ENCODE peak calls at places on chromosomes 3 and 15, in four cellular contexts. One of them, this sample, is unnamed.

GRCh38 chr3:11379238-11379823 is 107.1 kb downstream of the ATG7 start:
- DNase-seq in K562: peak; percentile 19
- DNase-seq in GM12878: peak; percentile 13
- DNase-seq in HepG2: peak; percentile 24
- DNase-seq in this sample: peak; percentile 30

GRCh38 chr3:70358978-70359580 is 46.6 kb upstream of the MDFIC2 start:
- DNase-seq in K562: peak; percentile 4
- DNase-seq in GM12878: no peak
- DNase-seq in HepG2: peak; percentile 2
- DNase-seq in this sample: peak; percentile 16

GRCh38 chr3:132064114-132064513 is 29.3 kb upstream of the CPNE4 start:
- DNase-seq in K562: no peak
- DNase-seq in GM12878: no peak
- DNase-seq in HepG2: no peak
- DNase-seq in this sample: no peak

GRCh38 chr3:126886217-126886616 is 96.7 kb upstream of the PLXNA1 start:
- DNase-seq in K562: peak; percentile 28
- DNase-seq in GM12878: no peak
- DNase-seq in HepG2: no peak
- DNase-seq in this sample: no peak

GRCh38 chr3:193418576-193419373 is 40.2 kb upstream of the ATP13A5 start:
- DNase-seq in K562: no peak
- DNase-seq in GM12878: no peak
- DNase-seq in HepG2: peak; percentile 3
- DNase-seq in this sample: no peak

GRCh38 chr15:59792359-59792758 is 103.2 kb upstream of the BNIP2 start:
- DNase-seq in K562: no peak
- DNase-seq in GM12878: no peak
- DNase-seq in HepG2: no peak
- DNase-seq in this sample: no peak

GRCh38 chr3:195762611-195763247 is 42.0 kb downstream of the MUC20 start:
- DNase-seq in K562: no peak
- DNase-seq in GM12878: no peak
- DNase-seq in HepG2: no peak
- DNase-seq in this sample: no peak

GRCh38 chr15:70933411-70933810 is 40.8 kb downstream of the LRRC49 start:
- DNase-seq in K562: no peak
- DNase-seq in GM12878: no peak
- DNase-seq in HepG2: no peak
- DNase-seq in this sample: no peak

GRCh38 chr3:129890125-129890524 is 3.4 kb downstream of the TMCC1 start:
- DNase-seq in K562: no peak
- DNase-seq in GM12878: peak; percentile 15
- DNase-seq in HepG2: peak; percentile 64
- DNase-seq in this sample: no peak

GRCh38 chr3:146912233-146913015 is 307.3 kb upstream of the PLSCR5 start:
- DNase-seq in K562: no peak
- DNase-seq in GM12878: no peak
- DNase-seq in HepG2: no peak
- DNase-seq in this sample: no peak

GRCh38 chr3:123791417-123791816 is 92.7 kb downstream of the MYLK start:
- DNase-seq in K562: no peak
- DNase-seq in GM12878: no peak
- DNase-seq in HepG2: no peak
- DNase-seq in this sample: no peak

GRCh38 chr3:145623349-145623748 is 537.6 kb downstream of the PLOD2 start:
- DNase-seq in K562: no peak
- DNase-seq in GM12878: no peak
- DNase-seq in HepG2: no peak
- DNase-seq in this sample: no peak

GRCh38 chr15:68578175-68578959 is 426 bp upstream of the CORO2B start:
- DNase-seq in K562: no peak
- DNase-seq in GM12878: no peak
- DNase-seq in HepG2: no peak
- DNase-seq in this sample: peak; percentile 48

GRCh38 chr3:184259878-184260570 is 1.3 kb downstream of the CAMK2N2 start:
- DNase-seq in K562: peak; percentile 85
- DNase-seq in GM12878: no peak
- DNase-seq in HepG2: no peak
- DNase-seq in this sample: peak; percentile 58

GRCh38 chr15:82835391-82835917 is 26.0 kb downstream of the WHAMM start:
- DNase-seq in K562: no peak
- DNase-seq in GM12878: no peak
- DNase-seq in HepG2: no peak
- DNase-seq in this sample: no peak

GRCh38 chr3:139528924-139529323 is 10.6 kb downstream of the RBP1 start:
- DNase-seq in K562: no peak
- DNase-seq in GM12878: no peak
- DNase-seq in HepG2: no peak
- DNase-seq in this sample: no peak

GRCh38 chr3:42061042-42061710 is 30.0 kb upstream of the TRAK1 start:
- DNase-seq in K562: no peak
- DNase-seq in GM12878: no peak
- DNase-seq in HepG2: no peak
- DNase-seq in this sample: no peak

GRCh38 chr15:101483476-101483875 is 6.0 kb downstream of the PCSK6 start:
- DNase-seq in K562: no peak
- DNase-seq in GM12878: no peak
- DNase-seq in HepG2: no peak
- DNase-seq in this sample: no peak

GRCh38 chr3:100797921-100798491 is 88.7 kb downstream of the TFG start:
- DNase-seq in K562: no peak
- DNase-seq in GM12878: no peak
- DNase-seq in HepG2: no peak
- DNase-seq in this sample: no peak

GRCh38 chr3:62373215-62373614 is at the start of gene FEZF2:
- DNase-seq in K562: no peak
- DNase-seq in GM12878: no peak
- DNase-seq in HepG2: no peak
- DNase-seq in this sample: no peak

GRCh38 chr3:183880121-183880520 is 4.6 kb downstream of the PARL start:
- DNase-seq in K562: no peak
- DNase-seq in GM12878: no peak
- DNase-seq in HepG2: no peak
- DNase-seq in this sample: no peak

GRCh38 chr15:33476076-33476475 is 165.3 kb downstream of the RYR3 start:
- DNase-seq in K562: no peak
- DNase-seq in GM12878: no peak
- DNase-seq in HepG2: no peak
- DNase-seq in this sample: no peak

GRCh38 chr15:50012790-50013189 is 106.2 kb downstream of the ATP8B4 start:
- DNase-seq in K562: no peak
- DNase-seq in GM12878: no peak
- DNase-seq in HepG2: no peak
- DNase-seq in this sample: no peak

GRCh38 chr15:78985859-78986470 is 41.1 kb upstream of the CTSH start:
- DNase-seq in K562: no peak
- DNase-seq in GM12878: no peak
- DNase-seq in HepG2: no peak
- DNase-seq in this sample: no peak

GRCh38 chr3:16130066-16130465 is 44.4 kb upstream of the GALNT15 start:
- DNase-seq in K562: no peak
- DNase-seq in GM12878: no peak
- DNase-seq in HepG2: peak; percentile 68
- DNase-seq in this sample: no peak

GRCh38 chr3:37096292-37096691 is 78.1 kb downstream of the LRRFIP2 start:
- DNase-seq in K562: no peak
- DNase-seq in GM12878: no peak
- DNase-seq in HepG2: peak; percentile 73
- DNase-seq in this sample: no peak

GRCh38 chr3:67819447-67819846 is 165.0 kb upstream of the SUCLG2 start:
- DNase-seq in K562: no peak
- DNase-seq in GM12878: no peak
- DNase-seq in HepG2: no peak
- DNase-seq in this sample: no peak

GRCh38 chr3:102449341-102449740 is 14.5 kb downstream of the ZPLD1 start:
- DNase-seq in K562: no peak
- DNase-seq in GM12878: no peak
- DNase-seq in HepG2: no peak
- DNase-seq in this sample: no peak

GRCh38 chr3:160755776-160756304 is at the start of gene PPM1L:
- DNase-seq in K562: peak; percentile 31
- DNase-seq in GM12878: no peak
- DNase-seq in HepG2: no peak
- DNase-seq in this sample: peak; percentile 49
- TF ChIP-seq SP1 in K562: no peak
- TF ChIP-seq SP1 in GM12878: no peak
- TF ChIP-seq SP1 in HepG2: no peak
- TF ChIP-seq SP1 in this sample: no peak

GRCh38 chr3:49966233-49966942 is 26.4 kb downstream of the RBM6 start:
- DNase-seq in K562: no peak
- DNase-seq in GM12878: no peak
- DNase-seq in HepG2: no peak
- DNase-seq in this sample: no peak
- TF ChIP-seq TARDBP in K562: no peak
- TF ChIP-seq TARDBP in GM12878: no peak
- TF ChIP-seq TARDBP in HepG2: no peak
- TF ChIP-seq TARDBP in this sample: no peak

GRCh38 chr3:57043518-57043917 is 16.9 kb upstream of the SPATA12 start:
- DNase-seq in K562: no peak
- DNase-seq in GM12878: no peak
- DNase-seq in HepG2: no peak
- DNase-seq in this sample: no peak

GRCh38 chr3:57052662-57053061 is 7.8 kb upstream of the SPATA12 start:
- DNase-seq in K562: no peak
- DNase-seq in GM12878: no peak
- DNase-seq in HepG2: no peak
- DNase-seq in this sample: no peak

GRCh38 chr3:57048728-57049127 is 11.7 kb upstream of the SPATA12 start:
- DNase-seq in K562: no peak
- DNase-seq in GM12878: no peak
- DNase-seq in HepG2: no peak
- DNase-seq in this sample: no peak

GRCh38 chr3:57046120-57046519 is 14.3 kb upstream of the SPATA12 start:
- DNase-seq in K562: no peak
- DNase-seq in GM12878: no peak
- DNase-seq in HepG2: no peak
- DNase-seq in this sample: no peak

DNA sequence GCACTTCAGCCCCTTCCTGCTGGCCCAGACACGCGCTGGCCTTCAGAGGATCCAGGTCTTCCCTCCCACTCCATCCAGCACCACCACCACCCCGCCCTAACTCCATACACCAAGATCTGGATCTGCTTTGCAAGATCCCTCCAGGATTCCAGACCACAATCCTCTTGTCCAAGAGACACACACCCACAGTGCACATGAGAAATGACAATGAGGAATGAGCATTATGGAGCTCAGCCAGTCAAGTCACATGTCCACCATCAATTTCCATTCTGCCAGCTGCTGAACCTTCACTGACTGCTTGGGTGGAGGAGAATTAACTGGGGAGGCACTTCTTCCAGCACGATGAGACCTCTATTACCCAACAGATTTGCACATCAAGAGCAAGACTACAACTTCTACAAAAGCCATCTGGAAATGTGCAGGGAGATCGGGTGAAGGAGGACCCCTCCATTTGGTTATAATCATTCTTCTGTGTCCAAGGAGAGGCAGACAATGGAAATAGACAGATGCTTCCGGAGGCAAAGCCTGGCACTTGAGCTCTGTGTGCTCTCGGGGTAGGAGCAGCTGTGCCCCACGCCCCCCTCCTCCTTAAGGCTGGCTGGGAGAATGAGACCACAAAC is 12.3 kb upstream of the SPATA12 start:
- DNase-seq in K562: no peak
- DNase-seq in GM12878: no peak
- DNase-seq in HepG2: no peak
- DNase-seq in this sample: no peak
- TF ChIP-seq SP1 in K562: no peak
- TF ChIP-seq SP1 in GM12878: no peak
- TF ChIP-seq SP1 in HepG2: no peak
- TF ChIP-seq SP1 in this sample: no peak

GRCh38 chr3:188296761-188297689 is 143.1 kb downstream of the LPP start:
- DNase-seq in K562: no peak
- DNase-seq in GM12878: no peak
- DNase-seq in HepG2: peak; percentile 93
- DNase-seq in this sample: no peak

GRCh38 chr3:188294113-188294512 is 140.2 kb downstream of the LPP start:
- DNase-seq in K562: no peak
- DNase-seq in GM12878: no peak
- DNase-seq in HepG2: no peak
- DNase-seq in this sample: no peak

GRCh38 chr3:188294823-188295487 is 141.0 kb downstream of the LPP start:
- DNase-seq in K562: no peak
- DNase-seq in GM12878: no peak
- DNase-seq in HepG2: peak; percentile 99
- DNase-seq in this sample: no peak

GRCh38 chr3:188298585-188298984 is 144.6 kb downstream of the LPP start:
- DNase-seq in K562: no peak
- DNase-seq in GM12878: no peak
- DNase-seq in HepG2: no peak
- DNase-seq in this sample: no peak

GRCh38 chr3:188295876-188296275 is 141.9 kb downstream of the LPP start:
- DNase-seq in K562: no peak
- DNase-seq in GM12878: no peak
- DNase-seq in HepG2: no peak
- DNase-seq in this sample: no peak
- TF ChIP-seq TARDBP in K562: no peak
- TF ChIP-seq TARDBP in GM12878: no peak
- TF ChIP-seq TARDBP in HepG2: no peak
- TF ChIP-seq TARDBP in this sample: no peak

DNA sequence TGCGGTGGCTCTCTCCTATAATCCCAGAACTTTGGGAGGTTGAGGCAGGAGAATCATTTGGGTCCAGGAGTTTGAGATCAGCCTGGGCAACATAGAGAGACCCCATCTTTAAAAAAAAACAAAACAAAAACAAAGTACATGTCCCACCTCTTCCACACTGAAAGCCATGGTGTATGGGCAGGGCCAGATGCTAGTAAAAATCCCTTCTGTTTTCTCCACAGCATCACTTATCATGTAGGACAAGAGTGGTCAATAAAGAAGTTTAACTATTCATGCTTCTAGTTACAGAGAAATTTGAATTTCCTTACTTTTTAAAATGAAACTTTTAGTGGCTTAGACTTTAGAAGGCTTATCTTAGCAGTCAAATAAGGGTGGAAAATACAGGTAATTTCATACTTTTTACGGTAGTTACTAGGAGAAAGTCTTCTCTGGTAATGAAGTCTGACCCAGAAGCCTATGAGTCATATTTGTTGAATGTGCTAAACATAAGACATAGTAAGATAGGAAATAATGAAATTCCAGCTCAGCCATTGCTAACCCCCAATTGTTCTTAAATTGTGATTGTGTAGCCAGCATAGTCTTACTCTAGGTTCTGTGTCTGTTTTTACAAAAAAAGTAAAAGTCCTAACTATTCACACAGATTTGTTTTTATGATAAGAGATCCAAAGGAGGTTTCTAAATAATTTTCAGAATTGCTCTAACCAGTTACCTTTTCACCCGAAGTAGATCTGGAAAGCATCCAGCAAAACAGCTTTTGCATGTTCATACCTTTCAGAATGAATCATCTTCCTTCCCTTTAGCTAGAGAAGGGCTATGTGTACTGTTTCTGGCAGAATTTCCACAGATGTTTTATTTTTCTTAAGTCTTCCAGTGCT is 16.4 kb upstream of the ZNF609 start:
- DNase-seq in K562: peak; percentile 48
- DNase-seq in GM12878: no peak
- DNase-seq in HepG2: peak; percentile 10
- DNase-seq in this sample: no peak
- TF ChIP-seq SP1 in K562: no peak
- TF ChIP-seq SP1 in GM12878: no peak
- TF ChIP-seq SP1 in HepG2: no peak
- TF ChIP-seq SP1 in this sample: no peak

This sample was measured in HEK293T.